ENCODE peak calls at places on chromosomes 3 and 15, in four cellular contexts. B is Panc1, O is cardiac fibroblast, N is stomach. U is an unnamed sample.

GRCh38 chr15:62895905-62896316 is 146.6 kb upstream of the TPM1 start:
- DNase-seq in B (peak; percentile 50), N (no peak), O (peak; percentile 96), U (no peak)

GRCh38 chr3:143952569-143953069 is 19.0 kb upstream of the DIPK2A start:
- DNase-seq in O (no peak), B (no peak), N (no peak), U (no peak)

GRCh38 chr15:92801774-92802464 is 98.2 kb upstream of the CHD2 start:
- DNase-seq in N (no peak), B (no peak), O (peak; percentile 91), U (no peak)

GRCh38 chr3:195032955-195033354 is 238.0 kb downstream of the XXYLT1 start:
- DNase-seq in O (no peak), B (no peak), N (no peak), U (no peak)

GRCh38 chr3:41198526-41198925 is 779 bp upstream of the CTNNB1 start:
- DNase-seq in N (peak; percentile 39), O (peak; percentile 24), B (no peak), U (no peak)

GRCh38 chr15:48222627-48223026 is 16.5 kb downstream of the SLC12A1 start:
- DNase-seq in N (no peak), B (no peak), O (no peak), U (no peak)

GRCh38 chr3:169999433-169999832 is 32.8 kb downstream of the SEC62 start:
- DNase-seq in O (no peak), B (no peak), N (no peak), U (no peak)

GRCh38 chr3:169865176-169865800 is 4.4 kb downstream of the LRRC31 start:
- DNase-seq in B (no peak), O (no peak), N (no peak), U (no peak)

GRCh38 chr3:50390523-50391177 is 31.3 kb upstream of the TMEM115 start:
- DNase-seq in N (peak; percentile 77), B (no peak), O (no peak), U (no peak)

GRCh38 chr15:89633585-89633984 is 21.7 kb downstream of the KIF7 start:
- DNase-seq in O (no peak), N (peak; percentile 13), B (no peak), U (no peak)

GRCh38 chr3:123375014-123375940 is 73.6 kb downstream of the ADCY5 start:
- DNase-seq in O (no peak), N (no peak), B (no peak), U (no peak)

GRCh38 chr15:83810110-83810509 is 156.2 kb downstream of the ADAMTSL3 start:
- DNase-seq in N (no peak), B (no peak), O (peak; percentile 12), U (no peak)

GRCh38 chr3:177420643-177421042 is 223.4 kb upstream of the TBL1XR1 start:
- DNase-seq in N (no peak), O (peak; percentile 28), B (no peak), U (no peak)

GRCh38 chr15:60479361-60479684 is 381 bp upstream of the ICE2 start:
- DNase-seq in O (no peak), B (no peak), N (no peak), U (no peak)

GRCh38 chr3:21220944-21221343 is 530.1 kb downstream of the ZNF385D start:
- DNase-seq in O (no peak), N (no peak), B (no peak), U (no peak)

GRCh38 chr3:193775421-193776077 is 182.5 kb downstream of the OPA1 start:
- DNase-seq in B (no peak), N (no peak), O (no peak), U (no peak)

GRCh38 chr15:32838820-32839219 is 121.0 kb downstream of the GREM1 start:
- DNase-seq in N (no peak), O (peak; percentile 96), B (peak; percentile 47), U (no peak)

GRCh38 chr3:6367171-6367570 is 493.7 kb upstream of the GRM7 start:
- DNase-seq in N (no peak), B (no peak), O (no peak), U (no peak)

GRCh38 chr3:147744967-147745366 is 335.8 kb downstream of the ZIC1 start:
- DNase-seq in B (no peak), O (no peak), N (no peak), U (no peak)

GRCh38 chr15:77632760-77633133 is at the start of gene LINGO1:
- DNase-seq in O (peak; percentile 14), N (no peak), B (no peak), U (no peak)

GRCh38 chr3:46639221-46639620 is 26.9 kb downstream of the FAM240A start:
- DNase-seq in O (no peak), N (no peak), B (no peak), U (no peak)

GRCh38 chr3:99951701-99952100 is 134.0 kb downstream of the CMSS1 start:
- DNase-seq in N (no peak), O (no peak), B (no peak), U (no peak)

GRCh38 chr3:49805884-49806701 is 3.0 kb downstream of the INKA1 start:
- DNase-seq in N (no peak), B (no peak), O (peak; percentile 21), U (peak; percentile 80)

GRCh38 chr3:167066977-167067843 is 312.9 kb downstream of the ZBBX start:
- DNase-seq in N (no peak), B (no peak), O (no peak), U (no peak)

GRCh38 chr3:85710490-85710889 is 751.7 kb downstream of the CADM2 start:
- DNase-seq in N (no peak), O (peak; percentile 6), B (no peak), U (no peak)

GRCh38 chr3:130800829-130801228 is 54.2 kb upstream of the PIK3R4 start:
- DNase-seq in O (no peak), N (no peak), B (no peak), U (no peak)

GRCh38 chr3:2303567-2303966 is 204.9 kb downstream of the CNTN4 start:
- DNase-seq in N (no peak), B (no peak), O (peak; percentile 2), U (no peak)

GRCh38 chr3:111538687-111539086 is 3.3 kb upstream of the CD96 start:
- DNase-seq in B (no peak), O (peak; percentile 62), N (no peak), U (no peak)

GRCh38 chr3:139263798-139264197 is 80.0 kb upstream of the MRPS22 start:
- DNase-seq in N (no peak), B (no peak), O (no peak), U (no peak)

GRCh38 chr3:33167716-33168339 is 50.8 kb downstream of the SUSD5 start:
- DNase-seq in O (no peak), N (no peak), B (no peak), U (no peak)

GRCh38 chr15:51403072-51403878 is 61.8 kb downstream of the GLDN start:
- DNase-seq in B (no peak), O (peak; percentile 66), N (no peak), U (no peak)

GRCh38 chr3:61936344-61936937 is 375.1 kb downstream of the PTPRG start:
- DNase-seq in O (peak; percentile 59), B (peak; percentile 10), N (no peak), U (peak; percentile 61)

GRCh38 chr3:137768361-137769320 is 4.5 kb downstream of the SOX14 start:
- DNase-seq in B (no peak), N (no peak), O (no peak), U (peak; percentile 50)

GRCh38 chr3:52305926-52306325 is 10.2 kb upstream of the DNAH1 start:
- DNase-seq in O (no peak), B (no peak), N (no peak), U (no peak)

GRCh38 chr3:23800731-23801130 is 5.0 kb upstream of the UBE2E1 start:
- DNase-seq in O (peak; percentile 55), B (no peak), N (no peak), U (no peak)
- TF ChIP-seq CTCF in O (peak; percentile 16), B (peak; percentile 34), N (no peak), U (no peak)

GRCh38 chr15:70356919-70357318 is 259.2 kb upstream of the TLE3 start:
- DNase-seq in N (no peak), O (peak; percentile 22), B (no peak), U (no peak)
- TF ChIP-seq CTCF in N (no peak), O (no peak), B (no peak), U (no peak)

GRCh38 chr3:9550999-9551398 is 2.6 kb downstream of the LHFPL4 start:
- DNase-seq in N (no peak), B (no peak), O (no peak), U (no peak)

GRCh38 chr3:9549600-9549999 is 4.0 kb downstream of the LHFPL4 start:
- DNase-seq in B (no peak), N (no peak), O (no peak), U (no peak)

GRCh38 chr3:9553949-9554513 is 409 bp upstream of the LHFPL4 start:
- DNase-seq in B (no peak), O (no peak), N (no peak), U (no peak)

GRCh38 chr3:9552252-9552999 is 1.2 kb downstream of the LHFPL4 start:
- DNase-seq in O (peak; percentile 60), B (no peak), N (peak; percentile 51), U (peak; percentile 77)

DNA sequence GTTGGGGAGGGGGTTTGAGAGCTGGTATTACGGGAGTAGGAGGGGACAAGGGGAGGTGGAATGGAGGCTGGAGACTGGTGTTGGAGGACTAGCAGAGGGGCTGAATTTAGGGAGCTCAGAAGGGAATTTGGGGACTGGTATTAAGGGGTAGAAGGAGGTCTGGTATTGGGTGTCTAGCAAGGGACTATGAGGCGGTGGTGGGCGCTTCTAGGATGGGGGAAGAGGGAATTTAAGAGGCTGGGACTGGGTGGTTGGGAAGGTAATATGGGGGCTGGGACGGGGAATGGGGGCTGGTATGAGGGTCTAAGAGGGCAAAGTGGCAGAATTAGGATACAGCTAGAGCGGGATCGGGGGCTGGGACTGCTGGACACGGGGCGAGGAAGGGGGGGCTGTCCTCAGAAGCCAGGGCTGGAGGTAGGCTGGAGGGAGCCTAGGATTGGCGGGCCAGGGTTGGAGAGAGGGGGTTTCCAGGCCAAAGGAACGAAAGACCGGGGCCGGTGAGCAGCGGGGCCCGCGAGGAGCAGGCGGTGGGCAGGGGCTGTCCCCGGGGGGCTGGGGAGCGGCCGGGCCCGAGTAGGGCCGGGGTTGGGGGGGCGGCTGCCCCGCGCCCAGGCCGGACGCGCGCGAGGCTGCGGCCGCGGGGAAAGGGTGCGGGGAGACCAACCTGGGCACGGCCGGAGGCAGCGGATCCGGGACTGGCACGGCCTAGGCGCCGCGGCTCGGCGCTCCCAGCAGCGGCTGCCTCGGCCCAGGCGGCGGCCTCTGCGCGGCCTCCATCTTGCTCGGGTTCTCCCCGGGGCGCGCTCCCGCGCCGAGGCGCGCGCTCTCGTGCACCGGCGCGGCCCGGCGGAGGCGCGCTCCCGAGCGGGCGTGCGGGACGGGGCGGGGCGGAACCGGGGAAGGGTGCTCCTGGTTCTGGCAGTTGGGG is at the start of gene LHFPL4:
- DNase-seq in B (no peak), N (no peak), O (no peak), U (no peak)
- TF ChIP-seq CTCF in B (no peak), N (no peak), O (no peak), U (no peak)

GRCh38 chr3:134630506-134630905 is 20.3 kb downstream of the KY start:
- DNase-seq in B (no peak), O (peak; percentile 65), N (peak; percentile 24), U (no peak)
- TF ChIP-seq CTCF in B (no peak), O (peak; percentile 78), N (no peak), U (no peak)

GRCh38 chr3:121488628-121489027 is 57.2 kb downstream of the POLQ start:
- DNase-seq in O (peak; percentile 5), N (no peak), B (no peak), U (no peak)
- TF ChIP-seq CTCF in O (no peak), N (no peak), B (no peak), U (no peak)

U was measured in endothelial cell.